ENCODE peak calls at places on chromosome 7, in four cellular contexts. Q, E, L and G are unnamed samples.

GRCh38 chr7:157432957-157433576 is 96.3 kb downstream of the DNAJB6 start:
- DNase-seq in Q (peak), L (peak), E (peak), G (peak)

GRCh38 chr7:130650616-130651015 is 17.9 kb downstream of the COPG2 start:
- DNase-seq in Q (no peak), L (no peak), E (no peak), G (no peak)

GRCh38 chr7:51329696-51330263 is 13.2 kb upstream of the COBL start:
- DNase-seq in L (no peak), Q (no peak), E (no peak), G (no peak)

GRCh38 chr7:120926943-120927346 is 23.6 kb upstream of the ING3 start:
- DNase-seq in E (no peak), L (no peak), Q (no peak), G (no peak)

GRCh38 chr7:45104844-45105587 is 6.5 kb downstream of the TBRG4 start:
- DNase-seq in L (no peak), E (no peak), Q (no peak), G (no peak)

GRCh38 chr7:69412331-69413146 is 185.7 kb upstream of the AUTS2 start:
- DNase-seq in Q (no peak), E (peak), L (peak), G (peak)

GRCh38 chr7:148698397-148699023 is at the start of gene CUL1:
- DNase-seq in L (peak), E (peak), Q (peak), G (peak)

GRCh38 chr7:102268635-102269034 is 18.0 kb upstream of the SH2B2 start:
- DNase-seq in E (no peak), L (no peak), Q (no peak), G (no peak)

GRCh38 chr7:31069880-31070555 is 17.9 kb downstream of the ADCYAP1R1 start:
- DNase-seq in Q (peak), E (no peak), L (no peak), G (no peak)

GRCh38 chr7:2956526-2957368 is 86.9 kb downstream of the CARD11 start:
- DNase-seq in Q (peak), L (peak), E (peak), G (peak)